ENCODE peak calls at places on chromosomes 12 and 14, in seven cellular contexts. F, P, L, H, M, S and C are unnamed samples. For H3K36me3, the result is how much of the 10 kb centered on the place peaks cover.

GRCh38 chr12:64550758-64551157 is 59.5 kb upstream of the RASSF3 start:
- DNase-seq in S (no peak), L (no peak), F (no peak), P (no peak), H (no peak), M (no peak), C (no peak)

GRCh38 chr14:23302290-23303225 is at the start of gene PPP1R3E:
- DNase-seq in H (peak), S (peak), M (peak), F (peak), L (peak), P (no peak), C (peak)

GRCh38 chr12:58105225-58106119 is 164.1 kb downstream of the ATP23 start:
- DNase-seq in P (no peak), M (peak), S (no peak), H (no peak), F (no peak), L (no peak), C (no peak)

GRCh38 chr12:90520002-90520734 is 434.8 kb downstream of the CCER1 start:
- DNase-seq in S (no peak), H (no peak), L (no peak), F (no peak), P (no peak), M (no peak), C (no peak)

GRCh38 chr12:29232086-29232485 is 83.0 kb downstream of the FAR2 start:
- DNase-seq in S (no peak), L (no peak), F (no peak), P (no peak), M (no peak), H (no peak), C (no peak)

GRCh38 chr12:77734489-77734888 is 96.2 kb upstream of the NAV3 start:
- DNase-seq in S (no peak), P (no peak), M (peak), L (no peak), H (no peak), F (no peak), C (no peak)

GRCh38 chr12:54988402-54989054 is 4.0 kb upstream of the TESPA1 start:
- DNase-seq in F (peak), M (peak), S (peak), L (peak), P (no peak), H (no peak), C (no peak)

GRCh38 chr12:45458238-45458637 is 242.3 kb downstream of the ANO6 start:
- DNase-seq in L (no peak), P (no peak), H (no peak), F (no peak), S (no peak), M (no peak), C (no peak)

GRCh38 chr12:89697256-89697655 is 11.4 kb downstream of the ATP2B1 start:
- DNase-seq in H (no peak), F (no peak), L (no peak), M (no peak), S (no peak), P (no peak), C (no peak)

GRCh38 chr14:61877050-61877390 is 114.8 kb downstream of the SNAPC1 start:
- DNase-seq in F (no peak), P (no peak), M (no peak), S (no peak), H (no peak), L (no peak), C (no peak)

GRCh38 chr14:21997300-21997699 is 323.7 kb upstream of the OR4E1 start:
- DNase-seq in H (no peak), S (no peak), F (no peak), L (no peak), M (no peak), P (no peak), C (no peak)

GRCh38 chr14:60350366-60350720 is 101.3 kb downstream of the PPM1A start:
- DNase-seq in P (no peak), S (no peak), H (no peak), L (no peak), F (no peak), M (peak), C (no peak)

GRCh38 chr14:24389266-24389855 is 9.4 kb upstream of the NYNRIN start:
- DNase-seq in S (no peak), M (peak), L (no peak), F (no peak), H (no peak), P (no peak), C (no peak)

GRCh38 chr12:119624971-119625370 is 31.4 kb downstream of the TMEM233 start:
- DNase-seq in P (no peak), H (no peak), S (no peak), M (no peak), L (no peak), F (no peak), C (no peak)

GRCh38 chr14:76181546-76181945 is 29.8 kb downstream of the GPATCH2L start:
- DNase-seq in F (no peak), L (no peak), H (no peak), M (peak), P (no peak), S (peak), C (no peak)

GRCh38 chr12:57214398-57214781 is 2.2 kb upstream of the NXPH4 start:
- DNase-seq in P (no peak), H (no peak), F (peak), L (peak), M (peak), S (peak), C (no peak)

GRCh38 chr14:63605041-63605532 is 36.6 kb downstream of the WDR89 start:
- DNase-seq in M (no peak), L (no peak), S (no peak), P (no peak), F (no peak), H (no peak), C (no peak)

GRCh38 chr12:114858388-114859146 is 174.6 kb upstream of the TBX3 start:
- DNase-seq in P (no peak), S (peak), L (no peak), M (no peak), H (no peak), F (peak), C (no peak)

GRCh38 chr14:99938376-99938775 is 126.8 kb upstream of the EVL start:
- DNase-seq in P (no peak), H (no peak), L (no peak), M (no peak), S (no peak), F (no peak), C (no peak)

GRCh38 chr12:66629138-66629880 is 49.6 kb downstream of the GRIP1 start:
- DNase-seq in S (no peak), M (no peak), H (no peak), F (no peak), L (no peak), P (no peak), C (no peak)

GRCh38 chr12:211142-211465 is 2.9 kb downstream of the SLC6A12 start:
- DNase-seq in M (no peak), F (no peak), L (no peak), P (no peak), H (no peak), S (no peak), C (no peak)

GRCh38 chr12:109739747-109740693 is 26.4 kb downstream of the FAM222A start:
- DNase-seq in F (peak), L (peak), H (no peak), P (no peak), M (no peak), S (peak), C (no peak)

GRCh38 chr12:45585522-45586230 is 143.8 kb upstream of the ARID2 start:
- DNase-seq in F (no peak), H (no peak), M (no peak), L (no peak), S (no peak), P (no peak), C (peak)

GRCh38 chr12:42507031-42507430 is 82.5 kb downstream of the PRICKLE1 start:
- DNase-seq in F (no peak), S (no peak), H (no peak), L (no peak), M (no peak), P (no peak), C (no peak)

GRCh38 chr14:87181288-87181687 is 811.7 kb downstream of the GALC start:
- DNase-seq in F (no peak), M (no peak), L (no peak), H (no peak), S (no peak), P (no peak), C (no peak)

GRCh38 chr14:61345144-61345482 is 23.7 kb downstream of the PRKCH start:
- DNase-seq in P (no peak), L (no peak), S (no peak), F (no peak), M (no peak), H (no peak), C (no peak)

GRCh38 chr14:66979083-66979974 is 209.9 kb upstream of the GARIN2 start:
- DNase-seq in S (no peak), M (peak), H (no peak), F (no peak), P (no peak), L (no peak), C (no peak)

GRCh38 chr12:82880442-82880901 is 193.8 kb downstream of the TMTC2 start:
- DNase-seq in S (no peak), L (no peak), M (peak), F (no peak), P (no peak), H (no peak), C (no peak)

GRCh38 chr12:124734224-124734788 is 129.4 kb downstream of the SCARB1 start:
- DNase-seq in H (no peak), M (no peak), L (peak), F (no peak), S (peak), P (no peak), C (no peak)

GRCh38 chr12:93245543-93245942 is 132.2 kb upstream of the NUDT4 start:
- DNase-seq in H (peak), L (no peak), S (no peak), F (no peak), P (no peak), M (no peak), C (no peak)

GRCh38 chr14:77421241-77421640 is 2.1 kb downstream of the NOXRED1 start:
- DNase-seq in L (no peak), P (no peak), S (no peak), H (no peak), M (peak), F (no peak), C (no peak)

GRCh38 chr14:100530270-100531072 is 56.7 kb downstream of the BEGAIN start:
- DNase-seq in H (no peak), L (no peak), S (no peak), F (peak), M (no peak), P (no peak), C (no peak)

GRCh38 chr12:72134934-72135333 is 137.2 kb upstream of the TRHDE start:
- DNase-seq in F (no peak), S (no peak), M (no peak), H (no peak), P (no peak), L (no peak), C (no peak)

GRCh38 chr12:7369274-7369729 is 65.4 kb downstream of the ACSM4 start:
- DNase-seq in F (peak), L (peak), S (no peak), M (no peak), H (no peak), P (no peak), C (no peak)

GRCh38 chr14:101480022-101480746 is 81.1 kb upstream of the DIO3 start:
- DNase-seq in L (no peak), F (no peak), P (no peak), S (no peak), H (no peak), M (no peak), C (no peak)

GRCh38 chr14:61109288-61109687 is 128.2 kb downstream of the SLC38A6 start:
- DNase-seq in M (peak), L (no peak), F (no peak), H (no peak), P (no peak), S (no peak), C (no peak)

GRCh38 chr12:122327014-122327413 is 60.7 kb upstream of the VPS33A start:
- DNase-seq in L (no peak), M (no peak), H (no peak), F (no peak), P (no peak), S (no peak), C (no peak)

GRCh38 chr12:122323311-122324019 is 57.2 kb upstream of the VPS33A start:
- DNase-seq in F (no peak), H (no peak), M (no peak), L (no peak), P (no peak), S (no peak), C (no peak)

GRCh38 chr12:122322501-122322900 is 56.2 kb upstream of the VPS33A start:
- DNase-seq in L (no peak), H (no peak), S (no peak), P (no peak), M (no peak), F (no peak), C (no peak)

GRCh38 chr12:122327494-122328385 is 61.4 kb upstream of the VPS33A start:
- DNase-seq in L (no peak), F (no peak), S (no peak), P (no peak), H (no peak), M (no peak), C (no peak)

DNA sequence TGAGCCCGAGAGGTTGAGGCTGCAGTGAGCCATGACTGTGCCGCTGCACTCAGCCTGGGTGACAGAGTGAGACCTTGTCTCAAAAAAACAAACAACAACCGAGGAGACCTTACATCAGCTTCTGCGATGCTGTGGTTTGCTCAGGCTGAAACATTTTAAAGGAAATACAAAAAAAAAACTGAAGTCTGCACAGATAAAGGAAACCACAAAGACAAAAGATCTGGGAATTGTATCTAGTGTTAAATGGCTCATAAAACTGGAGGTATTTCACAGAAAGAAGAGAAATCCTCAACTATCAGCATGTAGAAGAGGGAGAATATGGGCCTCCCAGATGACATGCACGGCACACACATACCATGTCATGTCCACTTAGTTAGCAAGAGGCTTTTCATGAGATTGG is 60.3 kb upstream of the VPS33A start:
- DNase-seq in F (no peak), S (no peak), L (no peak), P (no peak), M (no peak), H (no peak), C (no peak)
- H3K36me3 ChIP-seq in F (under half), S (under half), L (half or more), P (under half), M (half or more), H (under half), C (half or more)

DNA sequence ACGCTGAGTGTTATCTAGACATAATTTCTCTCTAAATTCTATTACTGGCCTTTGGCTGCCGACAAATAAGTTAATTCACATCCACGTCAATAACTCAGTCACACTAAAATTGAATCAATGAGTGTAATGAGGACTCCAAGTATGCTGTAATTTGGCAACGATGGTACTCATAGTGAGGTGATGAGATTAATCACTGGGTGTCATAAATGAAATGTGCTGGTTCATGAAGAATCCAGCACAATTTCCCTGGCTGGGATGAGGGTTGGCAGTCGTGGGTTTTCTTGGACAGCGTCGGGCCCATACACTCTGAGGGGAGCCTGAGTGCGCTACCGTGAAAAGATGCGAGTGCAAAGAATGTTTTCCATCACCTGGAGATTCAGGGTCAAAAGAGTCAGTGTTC is 354.7 kb upstream of the TMEM132C start:
- DNase-seq in H (no peak), F (no peak), P (no peak), M (no peak), S (no peak), L (no peak), C (no peak)
- H3K36me3 ChIP-seq in H (under half), F (under half), P (under half), M (under half), S (under half), L (under half), C (under half)

DNA sequence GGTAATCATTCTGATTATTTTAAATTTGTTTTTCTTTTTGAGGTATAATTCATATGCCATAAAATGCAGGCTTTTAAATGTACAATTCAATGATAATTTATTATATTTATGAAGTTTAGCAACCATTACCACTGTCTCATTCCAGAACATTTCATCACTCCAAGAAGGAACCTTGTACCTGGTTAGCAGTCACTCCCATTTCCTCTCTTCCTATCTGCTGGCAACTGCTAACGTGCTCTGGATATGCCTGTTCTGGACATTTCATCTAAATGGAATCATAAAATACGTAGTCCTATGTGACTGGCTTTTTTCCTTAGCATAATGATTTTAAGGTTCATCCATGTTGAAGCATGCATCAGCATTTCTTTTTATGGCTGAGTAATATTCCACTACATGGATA is 15.5 kb downstream of the CPSF6 start:
- DNase-seq in P (no peak), L (no peak), M (no peak), F (no peak), H (no peak), S (no peak), C (no peak)
- H3K36me3 ChIP-seq in P (half or more), L (half or more), M (half or more), F (under half), H (under half), S (half or more), C (under half)

DNA sequence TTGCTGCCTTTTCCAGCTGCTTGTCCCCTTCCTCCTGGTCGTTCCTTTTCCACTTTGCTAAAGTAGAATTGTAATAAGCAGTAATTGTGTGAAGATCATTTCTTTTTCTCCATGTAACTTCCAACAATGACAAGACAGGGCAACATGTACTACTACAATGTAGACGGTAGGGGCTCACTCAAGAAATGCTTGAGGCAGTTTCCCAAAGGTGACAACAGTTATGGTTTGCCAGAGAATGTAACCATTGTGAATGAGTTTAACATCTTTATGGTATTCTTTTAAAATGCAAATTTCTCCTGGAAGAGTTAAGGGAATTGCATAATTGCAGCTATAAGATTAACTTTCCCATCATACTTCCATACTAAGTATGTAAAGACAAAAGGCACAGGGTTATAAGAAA is 23.8 kb upstream of the PHLDA1 start:
- DNase-seq in P (no peak), L (no peak), M (no peak), S (no peak), H (no peak), F (no peak), C (no peak)
- H3K36me3 ChIP-seq in P (half or more), L (half or more), M (half or more), S (half or more), H (under half), F (under half), C (half or more)

GRCh38 chr12:112161711-112162110 is 36.4 kb downstream of the TRAFD1 start:
- DNase-seq in M (no peak), S (no peak), F (no peak), L (no peak), H (no peak), P (no peak), C (no peak)

GRCh38 chr12:112162261-112162790 is 37.0 kb downstream of the TRAFD1 start:
- DNase-seq in F (no peak), S (no peak), H (no peak), P (no peak), M (no peak), L (no peak), C (no peak)

GRCh38 chr12:112163471-112164325 is 38.3 kb downstream of the TRAFD1 start:
- DNase-seq in F (no peak), H (no peak), P (no peak), M (no peak), S (no peak), L (no peak), C (no peak)

GRCh38 chr12:112164326-112164660 is 38.9 kb downstream of the TRAFD1 start:
- DNase-seq in F (no peak), P (no peak), S (no peak), M (no peak), L (no peak), H (no peak), C (no peak)

DNA sequence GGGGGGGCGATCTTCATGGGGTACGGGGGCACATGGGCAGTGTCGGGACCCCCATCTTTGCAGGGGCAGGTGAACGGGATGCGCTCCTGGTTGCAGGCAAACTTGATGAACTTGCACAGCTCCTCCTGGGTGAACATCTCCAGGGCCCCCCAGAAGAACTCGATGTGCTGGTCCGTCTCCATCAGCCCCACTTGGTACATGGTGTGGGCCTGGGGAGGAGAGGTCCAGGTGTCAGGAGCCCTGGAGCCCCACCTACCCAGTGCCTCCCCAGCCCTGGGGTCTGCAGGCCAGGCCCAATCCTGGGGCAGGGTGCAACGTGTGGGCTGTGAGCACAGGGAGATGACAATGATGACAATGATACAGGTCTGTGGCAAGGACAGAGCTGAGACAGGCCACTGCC is 37.7 kb downstream of the TRAFD1 start:
- DNase-seq in L (no peak), P (no peak), M (no peak), S (no peak), F (no peak), H (no peak), C (no peak)
- H3K36me3 ChIP-seq in L (half or more), P (half or more), M (under half), S (under half), F (under half), H (under half), C (half or more)